ENCODE peak calls at places on chromosomes 6 and 20, in ten cellular contexts. G is heart right ventricle, B is kidney, M is fibroblast of the aortic adventitia, D is fibroblast of villous mesenchyme, O is Peyer's patch, Y is astrocyte of the spinal cord, R is uterus, X is pancreas, L is IMR-90. E is an unnamed sample.
A peak's percentile ranks its signal among the peaks of the same experiment; 100 is the strongest.

GRCh38 chr20:16535281-16535680 is 38.0 kb downstream of the KIF16B start:
- DNase-seq in G (no peak), B (no peak), M (no peak), D (no peak), O (no peak), Y (no peak), R (no peak), X (no peak), L (no peak), E (no peak)

GRCh38 chr6:52509281-52510212 is 67.3 kb downstream of the TRAM2 start:
- DNase-seq in G (no peak), B (no peak), M (no peak), D (no peak), O (no peak), Y (peak; percentile 73), R (no peak), X (no peak), L (no peak), E (peak; percentile 44)

GRCh38 chr6:55916188-55916587 is 40.8 kb upstream of the BMP5 start:
- DNase-seq in G (no peak), B (no peak), M (peak; percentile 32), D (peak; percentile 13), O (no peak), Y (peak; percentile 52), R (no peak), X (no peak), L (peak; percentile 69), E (no peak)

GRCh38 chr6:26157150-26157837 is 70.1 kb downstream of the HFE start:
- DNase-seq in G (peak; percentile 73), B (peak; percentile 85), M (no peak), D (peak; percentile 69), O (peak; percentile 82), Y (no peak), R (peak; percentile 72), X (peak; percentile 57), L (peak; percentile 64), E (peak; percentile 77)

GRCh38 chr6:144334150-144334708 is 49.1 kb downstream of the UTRN start:
- DNase-seq in G (no peak), B (peak; percentile 78), M (no peak), D (no peak), O (no peak), Y (no peak), R (no peak), X (no peak), L (no peak), E (no peak)

GRCh38 chr6:80151641-80152040 is 45.2 kb downstream of the BCKDHB start:
- DNase-seq in G (no peak), B (no peak), M (no peak), D (no peak), O (no peak), Y (no peak), R (no peak), X (no peak), L (no peak), E (no peak)

GRCh38 chr6:110656492-110656891 is 158.8 kb downstream of the CDK19 start:
- DNase-seq in G (no peak), B (no peak), M (no peak), D (no peak), O (no peak), Y (no peak), R (no peak), X (no peak), L (no peak), E (no peak)

GRCh38 chr20:62496525-62497218 is 20.9 kb upstream of the GATA5 start:
- DNase-seq in G (no peak), B (no peak), M (no peak), D (no peak), O (no peak), Y (no peak), R (no peak), X (no peak), L (no peak), E (no peak)

GRCh38 chr6:76694779-76695178 is 622.3 kb upstream of the IMPG1 start:
- DNase-seq in G (no peak), B (no peak), M (no peak), D (no peak), O (no peak), Y (peak; percentile 12), R (no peak), X (no peak), L (no peak), E (no peak)

GRCh38 chr6:134256862-134257261 is 61.0 kb downstream of the SGK1 start:
- DNase-seq in G (no peak), B (no peak), M (no peak), D (no peak), O (no peak), Y (no peak), R (no peak), X (no peak), L (no peak), E (no peak)

DNA sequence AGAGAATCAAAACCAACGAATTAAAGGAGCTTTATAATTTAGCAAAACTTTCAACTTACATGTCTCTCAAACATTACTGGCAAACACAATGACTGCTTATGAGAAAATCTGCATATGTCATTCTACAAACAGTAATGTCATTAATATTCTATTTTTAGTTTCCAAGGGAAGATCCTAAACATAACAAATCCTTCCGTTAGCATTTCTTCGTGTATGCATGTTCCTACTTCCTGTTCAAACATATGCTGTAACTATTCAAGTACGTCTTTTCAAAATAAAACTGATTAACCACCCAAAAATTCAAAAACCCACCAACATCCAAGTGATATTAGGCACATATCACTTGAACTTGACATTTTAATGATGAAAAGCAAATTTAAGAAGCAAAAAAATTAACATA is 131.3 kb downstream of the HACE1 start:
- DNase-seq in G (no peak), B (no peak), M (no peak), D (peak; percentile 50), O (no peak), Y (peak; percentile 42), R (no peak), X (no peak), L (peak; percentile 75), E (no peak)
- H3K4me3 ChIP-seq in G (no peak overlapping the region), B (no peak overlapping the region), M (no peak overlapping the region), D (no peak overlapping the region), O (no peak overlapping the region), Y (no peak overlapping the region), R (no peak overlapping the region), X (no peak overlapping the region), L (no peak overlapping the region), E (no peak overlapping the region)

DNA sequence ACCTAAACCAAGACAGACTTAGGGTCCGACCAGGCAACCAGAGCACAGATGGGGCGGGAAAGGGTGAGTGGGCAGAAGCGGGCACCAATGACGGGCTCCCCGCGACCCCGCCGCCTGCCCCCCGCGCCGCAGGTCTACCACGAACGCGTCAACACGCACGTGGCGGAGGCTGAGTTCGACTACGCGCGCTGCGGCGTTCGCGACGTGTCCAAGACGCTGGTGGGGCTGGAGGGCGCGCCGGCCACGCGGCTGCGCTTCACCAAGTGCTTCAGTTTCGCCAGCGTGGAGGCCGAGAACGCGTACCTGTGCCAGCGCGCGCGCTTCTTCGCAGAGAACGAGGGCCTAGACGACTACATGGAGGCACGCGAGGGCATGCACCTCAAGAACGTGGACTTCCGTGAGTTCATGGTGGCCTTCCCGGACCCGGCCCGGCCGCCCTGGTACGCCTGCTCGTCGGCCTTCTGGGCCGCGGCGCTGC is 5.1 kb downstream of the TMEM151B start:
- DNase-seq in G (no peak), B (no peak), M (no peak), D (no peak), O (peak; percentile 32), Y (no peak), R (no peak), X (no peak), L (no peak), E (no peak)
- H3K4me3 ChIP-seq in G (no peak overlapping the region), B (no peak overlapping the region), M (no peak overlapping the region), D (no peak overlapping the region), O (no peak overlapping the region), Y (no peak overlapping the region), R (no peak overlapping the region), X (peak overlapping the region; percentile 43), L (no peak overlapping the region), E (peak overlapping the region; percentile 39)

GRCh38 chr6:159234102-159234553 is 64.9 kb downstream of the FNDC1 start:
- DNase-seq in G (no peak), B (no peak), M (no peak), D (no peak), O (no peak), Y (no peak), R (no peak), X (peak; percentile 18), L (no peak), E (no peak)
- H3K4me3 ChIP-seq in G (no peak overlapping the region), B (no peak overlapping the region), M (no peak overlapping the region), D (no peak overlapping the region), O (no peak overlapping the region), Y (no peak overlapping the region), R (no peak overlapping the region), X (peak overlapping the region; percentile 47), L (no peak overlapping the region), E (no peak overlapping the region)

GRCh38 chr20:63741676-63742380 is 2.3 kb downstream of the SLC2A4RG start:
- DNase-seq in G (no peak), B (peak; percentile 76), M (no peak), D (no peak), O (no peak), Y (no peak), R (no peak), X (no peak), L (no peak), E (no peak)
- H3K4me3 ChIP-seq in G (no peak overlapping the region), B (peak overlapping the region; percentile 71), M (peak overlapping the region; percentile 78), D (peak overlapping the region; percentile 78), O (peak overlapping the region; percentile 3), Y (peak overlapping the region; percentile 69), R (no peak overlapping the region), X (peak overlapping the region; percentile 55), L (peak overlapping the region; percentile 16), E (peak overlapping the region; percentile 74)

GRCh38 chr6:159042824-159043181 is 2.0 kb downstream of the TAGAP start:
- DNase-seq in G (no peak), B (no peak), M (no peak), D (no peak), O (no peak), Y (no peak), R (no peak), X (no peak), L (no peak), E (no peak)

GRCh38 chr6:159044899-159045727 is at the start of gene TAGAP:
- DNase-seq in G (peak; percentile 55), B (peak; percentile 84), M (no peak), D (no peak), O (no peak), Y (no peak), R (peak; percentile 82), X (no peak), L (peak; percentile 2), E (peak; percentile 79)

GRCh38 chr6:159043986-159044385 is 805 bp downstream of the TAGAP start:
- DNase-seq in G (no peak), B (no peak), M (no peak), D (no peak), O (no peak), Y (no peak), R (no peak), X (no peak), L (no peak), E (no peak)

GRCh38 chr6:159042003-159042823 is 2.6 kb downstream of the TAGAP start:
- DNase-seq in G (peak; percentile 59), B (no peak), M (peak; percentile 64), D (peak; percentile 56), O (peak; percentile 66), Y (peak; percentile 47), R (peak; percentile 62), X (peak; percentile 78), L (peak; percentile 47), E (no peak)

DNA sequence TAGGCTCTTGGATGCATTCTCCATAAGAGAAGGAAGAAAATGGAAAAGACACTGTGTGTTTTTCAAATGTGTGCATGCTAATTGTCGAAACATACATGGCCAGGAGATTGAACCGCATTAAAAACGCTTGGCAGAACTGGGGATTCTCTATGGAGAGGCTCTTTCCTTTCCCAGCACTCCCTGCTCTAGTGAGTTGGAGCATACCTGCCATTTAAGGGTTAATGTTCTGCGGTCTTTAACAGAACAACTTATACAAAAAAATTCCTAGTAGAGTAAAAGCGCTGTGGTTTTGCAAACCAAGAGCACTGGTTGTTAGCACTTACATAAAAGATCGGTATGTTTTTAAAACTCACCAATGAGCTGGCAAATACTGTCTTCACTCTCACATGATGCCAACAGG is 1.6 kb downstream of the TAGAP start:
- DNase-seq in G (no peak), B (no peak), M (no peak), D (no peak), O (no peak), Y (no peak), R (no peak), X (no peak), L (no peak), E (no peak)
- H3K4me3 ChIP-seq in G (no peak overlapping the region), B (no peak overlapping the region), M (no peak overlapping the region), D (no peak overlapping the region), O (peak overlapping the region; percentile 3), Y (no peak overlapping the region), R (no peak overlapping the region), X (peak overlapping the region; percentile 19), L (no peak overlapping the region), E (no peak overlapping the region)

E was measured in right atrium auricular region.